ENCODE peak calls at places on chromosomes 1 and 21, in eight cellular contexts. A is AG04450; X is small intestine; L is stomach; R is pancreas; Z is CD8-positive, alpha-beta memory T cell; S is left lung; N is heart right ventricle. B is an unnamed sample. For H3K9me3, the result is how much of the 10 kb centered on the place peaks cover.

GRCh38 chr1:17919525-17920439 is 164.6 kb downstream of the ACTL8 start:
- DNase-seq in A (peak), X (no peak), L (peak), R (no peak), Z (no peak), S (no peak), N (no peak), B (no peak)

GRCh38 chr1:234553241-234554156 is 56.5 kb downstream of the IRF2BP2 start:
- DNase-seq in A (no peak), X (no peak), L (no peak), R (no peak), Z (no peak), S (no peak), N (no peak), B (no peak)

GRCh38 chr1:12053752-12054548 is 9.2 kb upstream of the TNFRSF8 start:
- DNase-seq in A (no peak), X (no peak), L (no peak), R (no peak), Z (no peak), S (no peak), N (no peak), B (no peak)

GRCh38 chr1:75392278-75392677 is 218.6 kb downstream of the SLC44A5 start:
- DNase-seq in A (no peak), X (no peak), L (no peak), R (no peak), Z (no peak), S (no peak), N (no peak), B (no peak)

GRCh38 chr1:12450090-12450764 is 167.8 kb downstream of the DHRS3 start:
- DNase-seq in A (no peak), X (no peak), L (no peak), R (no peak), Z (no peak), S (no peak), N (no peak), B (no peak)

GRCh38 chr1:238141295-238141694 is 250.6 kb upstream of the ZP4 start:
- DNase-seq in A (no peak), X (no peak), L (no peak), R (no peak), Z (no peak), S (no peak), N (no peak), B (no peak)

GRCh38 chr1:224427346-224427745 is 7.3 kb downstream of the WDR26 start:
- DNase-seq in A (no peak), X (no peak), L (no peak), R (no peak), Z (no peak), S (no peak), N (no peak), B (no peak)

GRCh38 chr1:221101792-221102191 is 222.5 kb downstream of the HLX start:
- DNase-seq in A (no peak), X (no peak), L (no peak), R (no peak), Z (no peak), S (no peak), N (no peak), B (no peak)

GRCh38 chr1:46809904-46810303 is 11.1 kb downstream of the CYP4B1 start:
- DNase-seq in A (no peak), X (no peak), L (no peak), R (no peak), Z (no peak), S (no peak), N (no peak), B (no peak)

GRCh38 chr1:198047913-198048312 is 108.9 kb upstream of the NEK7 start:
- DNase-seq in A (no peak), X (no peak), L (no peak), R (no peak), Z (no peak), S (no peak), N (no peak), B (no peak)

GRCh38 chr1:42860339-42861013 is 14.1 kb downstream of the ZNF691 start:
- DNase-seq in A (no peak), X (no peak), L (no peak), R (no peak), Z (no peak), S (no peak), N (no peak), B (no peak)

GRCh38 chr1:100622037-100622436 is 84.1 kb downstream of the GPR88 start:
- DNase-seq in A (peak), X (no peak), L (no peak), R (no peak), Z (no peak), S (no peak), N (no peak), B (no peak)

GRCh38 chr1:206662396-206663092 is 22.2 kb upstream of the MAPKAPK2 start:
- DNase-seq in A (no peak), X (no peak), L (no peak), R (no peak), Z (no peak), S (no peak), N (no peak), B (no peak)

GRCh38 chr1:159929155-159930051 is 4.1 kb upstream of the TAGLN2 start:
- DNase-seq in A (no peak), X (no peak), L (peak), R (peak), Z (no peak), S (no peak), N (peak), B (no peak)

GRCh38 chr1:228770779-228771223 is 35.5 kb downstream of the RHOU start:
- DNase-seq in A (no peak), X (no peak), L (peak), R (no peak), Z (no peak), S (no peak), N (no peak), B (no peak)

GRCh38 chr1:99407018-99407417 is 142.7 kb downstream of the PLPPR4 start:
- DNase-seq in A (no peak), X (no peak), L (no peak), R (no peak), Z (no peak), S (no peak), N (no peak), B (no peak)

GRCh38 chr1:235882816-235883215 is 16.1 kb upstream of the LYST start:
- DNase-seq in A (no peak), X (no peak), L (no peak), R (no peak), Z (no peak), S (no peak), N (no peak), B (no peak)

GRCh38 chr1:232123775-232124659 is 497.4 kb downstream of the DISC1 start:
- DNase-seq in A (no peak), X (no peak), L (no peak), R (no peak), Z (no peak), S (no peak), N (no peak), B (no peak)

GRCh38 chr1:50060279-50060678 is 36.5 kb upstream of the AGBL4 start:
- DNase-seq in A (no peak), X (no peak), L (no peak), R (no peak), Z (no peak), S (no peak), N (no peak), B (no peak)

GRCh38 chr1:225655509-225656258 is 2.8 kb upstream of the ENAH start:
- DNase-seq in A (peak), X (peak), L (peak), R (no peak), Z (no peak), S (no peak), N (no peak), B (no peak)

DNA sequence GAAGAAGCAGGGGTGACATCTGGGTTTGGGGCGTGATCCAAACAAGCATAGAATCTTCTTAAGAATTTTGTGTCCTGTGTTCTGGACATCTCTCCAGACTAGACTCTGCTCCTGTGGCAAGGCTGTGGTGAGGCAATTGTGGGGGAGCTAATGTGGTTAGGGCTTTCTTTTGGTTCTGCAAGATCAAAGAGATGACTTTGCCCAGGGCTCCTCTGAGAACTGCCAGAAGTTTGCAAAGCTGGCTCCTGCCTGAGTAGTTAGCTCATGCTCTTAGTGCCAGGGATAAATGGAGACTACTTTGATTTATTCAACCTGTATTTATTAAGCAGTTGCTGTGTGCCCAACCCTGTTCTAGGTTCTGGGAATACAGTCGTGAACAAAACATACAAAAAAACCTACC is 34.0 kb upstream of the CRNN start:
- DNase-seq in A (no peak), X (no peak), L (no peak), R (no peak), Z (no peak), S (no peak), N (no peak), B (no peak)
- H3K9me3 ChIP-seq in A (under half), X (under half), L (under half), R (under half), Z (under half), S (under half), N (under half), B (under half)

DNA sequence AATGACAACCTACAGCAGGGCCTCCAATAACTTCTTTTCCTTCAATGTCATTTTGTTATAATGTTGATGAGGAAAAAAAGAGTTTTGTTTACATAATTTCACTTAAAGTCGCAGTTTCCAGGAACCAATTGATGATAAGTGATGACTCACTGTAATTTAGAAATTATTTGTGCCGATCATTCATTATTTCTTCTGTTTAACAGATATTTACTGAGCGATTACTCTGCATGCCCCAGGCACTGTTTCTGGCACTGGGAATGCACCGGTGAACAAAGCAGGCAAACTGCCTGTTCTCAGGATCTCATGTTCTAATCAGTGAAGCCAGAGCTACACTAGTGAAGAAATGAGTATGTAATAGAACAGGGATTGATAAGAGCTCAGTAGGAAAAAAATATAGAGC is 403.4 kb downstream of the NTNG1 start:
- DNase-seq in A (no peak), X (no peak), L (no peak), R (no peak), Z (no peak), S (no peak), N (no peak), B (no peak)
- H3K9me3 ChIP-seq in A (under half), X (under half), L (under half), R (under half), Z (under half), S (under half), N (under half), B (under half)

DNA sequence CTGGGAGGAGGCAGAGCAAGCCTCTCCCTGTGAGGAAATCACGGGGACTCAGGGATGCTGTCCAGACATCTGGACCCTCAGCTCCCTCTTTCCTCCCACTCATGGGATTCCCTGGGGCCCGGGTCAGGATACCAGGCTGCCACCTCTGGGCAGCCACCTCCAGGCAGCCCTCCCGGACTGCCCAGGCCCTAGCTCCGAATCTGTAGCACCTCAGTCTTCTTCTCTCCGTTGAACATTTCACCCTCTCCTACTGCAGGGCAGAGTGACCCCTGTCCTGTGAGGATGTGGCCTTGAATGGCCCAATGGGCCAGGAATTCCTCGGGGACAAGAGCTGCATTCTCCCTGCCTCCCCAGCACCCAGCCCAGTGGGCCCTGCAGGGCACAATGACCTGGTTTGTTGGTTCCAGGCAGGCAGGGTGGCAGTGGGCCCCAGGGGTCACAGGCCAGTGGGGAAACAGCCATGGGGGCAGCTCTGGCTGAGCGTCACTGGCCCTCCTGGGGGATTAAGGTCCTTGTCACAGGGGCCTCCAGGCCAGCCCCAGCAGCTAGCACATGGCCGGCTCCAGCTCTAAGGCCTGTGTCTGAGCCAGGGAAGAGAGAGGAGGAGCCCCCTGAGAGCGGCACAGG is 9.5 kb upstream of the TTC34 start:
- DNase-seq in A (no peak), X (no peak), L (no peak), R (peak), Z (no peak), S (peak), N (no peak), B (no peak)
- H3K9me3 ChIP-seq in A (half or more), X (under half), L (under half), R (under half), Z (under half), S (under half), N (under half), B (under half)

DNA sequence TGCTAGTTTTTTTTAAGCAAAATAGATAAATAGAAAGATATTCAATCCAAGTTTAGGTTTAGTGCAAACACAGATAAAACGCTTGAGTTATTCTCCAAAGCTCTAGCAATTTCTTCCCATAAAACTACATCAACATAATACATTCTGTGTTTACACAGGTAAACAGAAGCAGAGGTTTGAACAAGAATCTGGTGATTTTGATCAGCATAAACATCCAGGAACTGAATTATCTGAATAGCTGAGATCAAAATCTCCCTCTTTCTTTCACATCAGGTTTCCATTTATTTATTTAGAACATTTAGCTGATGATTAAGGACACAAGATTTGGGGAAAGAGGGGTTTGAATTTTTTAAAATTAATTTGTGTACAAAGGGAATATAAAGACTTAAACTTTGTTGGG is 1564.6 kb downstream of the MRPL39 start:
- DNase-seq in A (no peak), X (no peak), L (no peak), R (no peak), Z (no peak), S (no peak), N (no peak), B (no peak)
- H3K9me3 ChIP-seq in A (under half), X (under half), L (under half), R (under half), Z (under half), S (under half), N (under half), B (under half)

DNA sequence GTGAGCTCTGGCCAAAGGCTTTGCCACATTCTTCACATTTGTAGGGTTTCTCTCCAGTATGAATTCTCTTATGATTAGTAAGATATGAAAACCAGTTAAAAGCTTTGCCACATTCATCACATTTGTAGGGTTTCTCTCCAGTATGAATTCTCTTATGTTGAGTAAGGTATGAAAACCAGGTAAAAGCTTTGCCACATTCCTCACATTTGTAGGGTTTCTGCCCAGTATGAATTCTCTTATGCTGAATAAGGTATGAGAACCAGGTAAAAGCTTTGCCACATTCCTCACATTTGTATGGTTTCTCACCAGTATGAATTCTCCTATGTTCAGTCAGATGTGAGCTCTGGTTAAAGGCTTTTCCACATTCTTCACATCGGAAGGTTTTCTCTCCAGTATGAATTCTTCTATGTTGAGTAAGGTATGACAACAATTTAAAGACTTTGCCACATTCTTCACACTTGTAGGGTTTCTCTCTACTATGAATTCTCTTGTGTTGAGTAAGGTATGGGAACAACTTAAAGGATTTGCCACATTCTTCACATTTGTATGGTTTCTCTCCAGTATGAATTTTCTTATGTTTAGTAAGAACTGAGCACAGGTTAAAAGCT is 20.7 kb downstream of the ZNF695 start:
- DNase-seq in A (no peak), X (no peak), L (no peak), R (no peak), Z (no peak), S (no peak), N (no peak), B (no peak)
- H3K9me3 ChIP-seq in A (under half), X (under half), L (half or more), R (under half), Z (under half), S (under half), N (half or more), B (under half)

DNA sequence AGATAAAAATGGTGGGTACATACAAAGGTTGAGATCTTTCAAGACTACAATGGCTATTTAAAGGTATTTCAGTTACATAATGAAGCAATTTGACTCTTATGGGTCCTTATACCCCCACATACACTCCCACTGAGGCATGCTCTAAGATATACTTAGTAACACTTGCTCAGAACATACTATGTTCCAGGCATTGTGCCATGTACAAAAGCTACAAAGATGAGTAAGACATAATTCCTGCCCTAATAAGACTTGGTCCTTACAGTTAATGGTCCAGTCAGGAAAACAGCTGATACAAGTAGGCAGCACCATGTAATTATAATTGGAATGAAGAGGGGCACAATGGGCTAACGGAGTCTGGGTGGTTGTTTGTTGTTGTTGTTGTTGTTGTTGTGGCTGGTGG is 166.7 kb upstream of the BEND5 start:
- DNase-seq in A (no peak), X (no peak), L (no peak), R (no peak), Z (no peak), S (no peak), N (no peak), B (no peak)
- H3K9me3 ChIP-seq in A (under half), X (under half), L (under half), R (under half), Z (under half), S (under half), N (under half), B (under half)

DNA sequence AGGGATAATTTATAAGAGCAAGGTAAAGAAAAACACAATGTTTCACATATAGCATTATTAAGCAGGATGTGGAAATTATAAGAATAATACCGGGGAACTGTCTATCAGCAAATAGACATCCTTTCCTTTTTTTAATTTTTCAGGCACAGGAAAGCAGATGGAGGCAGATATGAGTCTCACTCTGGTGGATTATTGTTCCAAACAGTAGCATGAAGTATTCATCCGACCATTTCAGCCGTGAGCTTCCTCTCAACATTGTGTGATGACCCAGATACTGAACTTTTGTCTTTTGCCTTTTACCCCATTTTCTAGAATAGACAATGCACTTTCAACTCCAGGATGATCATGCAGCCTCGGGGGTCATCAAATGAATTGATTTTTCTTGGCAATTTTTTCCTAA is 599.8 kb downstream of the ADGRL2 start:
- DNase-seq in A (no peak), X (no peak), L (no peak), R (no peak), Z (no peak), S (no peak), N (no peak), B (no peak)
- H3K9me3 ChIP-seq in A (under half), X (under half), L (under half), R (under half), Z (under half), S (under half), N (under half), B (under half)

GRCh38 chr1:152457561-152457960 is 43.5 kb upstream of the CRNN start:
- DNase-seq in A (no peak), X (no peak), L (no peak), R (no peak), Z (no peak), S (no peak), N (no peak), B (no peak)

GRCh38 chr1:152459596-152460528 is 45.8 kb upstream of the CRNN start:
- DNase-seq in A (no peak), X (peak), L (peak), R (no peak), Z (peak), S (peak), N (peak), B (peak)

GRCh38 chr1:152458384-152459185 is 44.5 kb upstream of the CRNN start:
- DNase-seq in A (peak), X (peak), L (peak), R (no peak), Z (peak), S (no peak), N (peak), B (peak)

GRCh38 chr1:152460529-152460899 is 46.5 kb upstream of the CRNN start:
- DNase-seq in A (no peak), X (no peak), L (no peak), R (no peak), Z (no peak), S (no peak), N (no peak), B (no peak)

GRCh38 chr1:152457071-152457470 is 43.0 kb upstream of the CRNN start:
- DNase-seq in A (no peak), X (no peak), L (no peak), R (no peak), Z (no peak), S (no peak), N (no peak), B (no peak)
- H3K9me3 ChIP-seq in A (under half), X (under half), L (under half), R (under half), Z (under half), S (under half), N (under half), B (under half)

DNA sequence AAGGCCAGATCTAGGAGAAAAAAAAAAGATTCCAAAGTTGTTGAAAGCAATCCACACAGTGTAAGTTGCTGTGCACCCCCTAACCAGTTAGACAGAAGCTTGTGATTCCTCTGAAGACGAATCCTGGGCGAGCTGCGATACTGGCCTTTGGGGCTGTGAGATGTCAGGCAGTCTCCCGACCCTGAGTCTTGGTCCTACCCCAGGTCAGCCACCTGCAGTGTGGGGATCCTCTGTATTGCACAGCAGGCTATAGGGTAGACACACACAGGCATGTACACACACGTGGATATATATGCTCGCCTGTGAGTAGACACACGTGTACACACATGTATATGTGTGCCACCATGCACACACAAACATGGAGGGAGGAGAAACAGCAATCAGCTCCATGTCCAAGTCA is 12.9 kb downstream of the ACTRT2 start:
- DNase-seq in A (no peak), X (no peak), L (no peak), R (no peak), Z (no peak), S (no peak), N (no peak), B (no peak)
- H3K9me3 ChIP-seq in A (half or more), X (under half), L (under half), R (under half), Z (under half), S (under half), N (under half), B (under half)